ENCODE peak calls at places on chromosomes 16 and 17, in six cellular contexts. O, N, H, P, K and X are unnamed samples.

GRCh38 chr17:4854181-4854681 is 21.1 kb downstream of the MINK1 start:
- DNase-seq in O (no peak), N (peak), H (peak), P (peak), K (no peak), X (peak)

GRCh38 chr17:82217120-82217529 is 4.5 kb upstream of the CCDC57 start:
- DNase-seq in O (peak), N (no peak), H (peak), P (no peak), K (peak), X (no peak)

GRCh38 chr16:1839554-1839953 is 12.5 kb downstream of the FAHD1 start:
- DNase-seq in O (no peak), N (peak), H (peak), P (no peak), K (no peak), X (peak)

GRCh38 chr16:26889751-26890150 is 177.0 kb upstream of the C16orf82 start:
- DNase-seq in O (no peak), N (no peak), H (peak), P (no peak), K (no peak), X (no peak)

GRCh38 chr17:74156878-74157277 is 46.6 kb upstream of the RPL38 start:
- DNase-seq in O (peak), N (no peak), H (no peak), P (no peak), K (no peak), X (no peak)

GRCh38 chr16:30551781-30552180 is 6.4 kb downstream of the ZNF764 start:
- DNase-seq in O (no peak), N (no peak), H (peak), P (no peak), K (no peak), X (no peak)

GRCh38 chr17:19000531-19001011 is 4.0 kb downstream of the FAM83G start:
- DNase-seq in O (peak), N (no peak), H (peak), P (no peak), K (no peak), X (no peak)

GRCh38 chr16:62940573-62940972 is 904.3 kb upstream of the CDH8 start:
- DNase-seq in O (no peak), N (no peak), H (no peak), P (no peak), K (no peak), X (no peak)

GRCh38 chr17:54085934-54086333 is 263.2 kb downstream of the KIF2B start:
- DNase-seq in O (no peak), N (no peak), H (no peak), P (no peak), K (no peak), X (no peak)

GRCh38 chr17:58117382-58117781 is 30.8 kb upstream of the OR4D1 start:
- DNase-seq in O (no peak), N (no peak), H (no peak), P (no peak), K (no peak), X (no peak)

GRCh38 chr17:78883533-78884131 is 19.4 kb downstream of the CEP295NL start:
- DNase-seq in O (peak), N (peak), H (peak), P (peak), K (peak), X (peak)

GRCh38 chr16:67326472-67327309 is at the start of the genes KCTD19 and LRRC36:
- DNase-seq in O (peak), N (no peak), H (peak), P (peak), K (peak), X (no peak)

GRCh38 chr16:2716101-2716885 is 3.7 kb downstream of the PRSS27 start:
- DNase-seq in O (no peak), N (no peak), H (no peak), P (no peak), K (no peak), X (no peak)

DNA sequence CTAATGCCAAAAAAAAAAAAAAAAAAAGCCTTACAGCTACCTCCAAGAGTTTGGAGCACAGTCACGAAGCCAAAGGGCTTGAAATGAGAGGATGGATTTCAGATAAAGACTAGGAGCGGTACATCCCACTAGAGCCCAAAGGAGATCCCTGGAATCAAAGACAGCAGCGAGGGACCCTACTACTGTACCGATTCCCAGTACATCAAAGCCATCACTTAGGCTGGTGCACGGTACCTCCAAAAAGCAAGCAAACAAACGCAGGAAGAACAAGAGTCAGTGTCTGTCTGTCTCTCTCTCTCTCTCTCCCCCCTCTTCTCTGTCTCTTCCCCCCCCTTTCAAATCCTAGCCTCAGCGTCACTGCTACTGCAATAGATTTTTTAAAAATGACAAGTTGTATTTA is 12.3 kb upstream of the ZFHX3 start:
- DNase-seq in O (no peak), N (no peak), H (no peak), P (no peak), K (no peak), X (no peak)
- H3K4me3 ChIP-seq in O (no peak), N (peak), H (peak), P (no peak), K (peak), X (peak)

DNA sequence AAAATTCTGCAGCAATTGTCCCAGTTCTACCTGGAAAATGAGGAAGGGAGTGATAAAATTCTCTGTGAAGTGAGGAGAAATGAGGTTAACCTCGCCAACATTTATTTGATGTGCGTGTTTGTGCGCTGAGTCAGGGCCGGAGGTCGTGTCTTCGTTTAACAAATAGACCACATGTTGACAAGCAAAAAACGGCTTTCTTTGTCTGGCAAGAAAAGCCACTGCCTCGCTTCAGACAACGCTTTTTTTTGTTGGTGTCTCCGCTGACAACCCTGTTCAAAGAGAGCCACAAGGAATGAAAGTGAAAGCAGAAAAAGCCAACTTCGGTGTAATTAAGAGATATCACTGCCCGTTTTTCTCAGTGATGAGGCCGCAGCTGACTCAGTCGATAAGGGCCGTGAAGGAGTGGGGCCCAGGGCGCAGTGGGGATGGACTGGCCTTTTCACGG is 510.6 kb downstream of the CDH13 start:
- DNase-seq in O (peak), N (peak), H (peak), P (peak), K (peak), X (no peak)
- H3K4me3 ChIP-seq in O (no peak), N (peak), H (peak), P (peak), K (peak), X (peak)

GRCh38 chr16:53071748-53072301 is 17.0 kb downstream of the CHD9 start:
- DNase-seq in O (no peak), N (no peak), H (peak), P (no peak), K (peak), X (no peak)
- H3K4me3 ChIP-seq in O (no peak), N (no peak), H (no peak), P (no peak), K (no peak), X (no peak)

GRCh38 chr17:77602883-77603640 is 355.4 kb upstream of the TNRC6C start:
- DNase-seq in O (peak), N (no peak), H (no peak), P (no peak), K (no peak), X (no peak)
- H3K4me3 ChIP-seq in O (no peak), N (no peak), H (no peak), P (no peak), K (no peak), X (no peak)

GRCh38 chr17:66508896-66509843 is 206.8 kb downstream of the PRKCA start:
- DNase-seq in O (peak), N (peak), H (peak), P (peak), K (peak), X (peak)

GRCh38 chr17:66506641-66507040 is 204.2 kb downstream of the PRKCA start:
- DNase-seq in O (no peak), N (no peak), H (no peak), P (no peak), K (no peak), X (no peak)

GRCh38 chr17:66509913-66510312 is 207.5 kb downstream of the PRKCA start:
- DNase-seq in O (no peak), N (no peak), H (no peak), P (no peak), K (no peak), X (no peak)

GRCh38 chr17:66507103-66507923 is 204.9 kb downstream of the PRKCA start:
- DNase-seq in O (peak), N (no peak), H (peak), P (peak), K (peak), X (no peak)

GRCh38 chr17:66507982-66508760 is 205.8 kb downstream of the PRKCA start:
- DNase-seq in O (no peak), N (no peak), H (no peak), P (no peak), K (no peak), X (no peak)
- H3K4me3 ChIP-seq in O (no peak), N (no peak), H (no peak), P (no peak), K (no peak), X (no peak)

GRCh38 chr17:48720263-48721008 is 1.9 kb downstream of the PRAC1 start:
- DNase-seq in O (no peak), N (no peak), H (peak), P (no peak), K (no peak), X (no peak)

GRCh38 chr17:48719642-48720262 is 2.6 kb downstream of the PRAC1 start:
- DNase-seq in O (no peak), N (no peak), H (peak), P (peak), K (no peak), X (no peak)

GRCh38 chr17:48717367-48718161 is 4.8 kb downstream of the PRAC1 start:
- DNase-seq in O (no peak), N (no peak), H (no peak), P (no peak), K (no peak), X (no peak)

GRCh38 chr17:48718162-48718780 is 4.0 kb downstream of the PRAC1 start:
- DNase-seq in O (no peak), N (no peak), H (peak), P (peak), K (no peak), X (no peak)

DNA sequence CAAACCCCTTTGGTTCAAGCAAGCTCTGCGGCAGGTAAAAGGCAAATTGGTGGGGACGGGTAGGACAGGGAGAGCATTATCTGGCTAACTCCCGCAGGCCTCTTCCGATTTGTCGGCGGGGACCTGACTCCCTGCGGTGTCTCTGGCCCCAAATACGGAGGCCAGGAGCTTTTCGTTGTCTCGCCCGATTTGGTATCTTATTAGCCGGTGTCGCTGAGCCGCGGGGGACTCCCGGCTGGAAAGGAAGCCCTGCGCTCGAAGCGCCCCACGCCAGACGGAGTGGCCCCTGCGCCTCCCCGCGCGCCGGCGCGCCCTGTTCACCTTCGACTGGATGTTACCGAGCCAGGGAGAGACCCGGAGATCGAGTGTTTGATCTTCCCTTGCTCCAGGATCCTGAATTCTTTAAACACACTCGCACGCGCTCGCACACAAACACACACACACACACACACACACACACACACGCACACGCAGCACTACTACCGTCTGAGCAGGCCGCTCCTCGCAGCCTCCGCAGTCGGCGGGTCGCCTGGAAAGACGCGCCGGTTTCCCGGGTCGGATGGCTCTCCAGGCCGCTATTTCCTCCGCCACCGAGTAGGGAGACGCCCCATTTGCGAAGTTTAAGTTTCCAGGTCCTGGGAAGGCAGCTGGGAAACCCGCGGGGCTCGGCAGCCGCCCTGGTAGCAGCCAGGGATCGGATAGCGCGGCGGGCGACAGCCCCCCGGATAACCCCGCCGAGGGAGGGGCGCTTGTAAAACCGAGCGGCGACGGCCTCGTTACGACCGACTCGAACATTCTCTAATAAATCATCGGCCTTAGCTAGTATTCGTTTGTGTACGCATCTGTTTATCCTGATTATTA is 3.3 kb downstream of the PRAC1 start:
- DNase-seq in O (no peak), N (no peak), H (peak), P (peak), K (no peak), X (no peak)
- H3K4me3 ChIP-seq in O (no peak), N (no peak), H (peak), P (peak), K (no peak), X (no peak)

GRCh38 chr17:14134456-14134855 is 65.2 kb downstream of the COX10 start:
- DNase-seq in O (no peak), N (no peak), H (no peak), P (no peak), K (no peak), X (no peak)
- H3K4me3 ChIP-seq in O (no peak), N (no peak), H (no peak), P (no peak), K (no peak), X (no peak)